ENCODE peak calls at places on chromosomes 2 and 18, in seven cellular contexts. One of them, this sample, is unnamed.

GRCh38 chr2:2520396-2520795 is 189.3 kb upstream of the MYT1L start:
- DNase-seq in bronchial epithelial cell: no peak
- DNase-seq in endothelial cell: no peak
- DNase-seq in cardiac muscle cell: peak
- DNase-seq in HL-60: no peak
- DNase-seq in heart left ventricle: no peak
- DNase-seq in neural progenitor cell: peak
- DNase-seq in this sample: no peak

GRCh38 chr18:51107082-51107481 is 77.1 kb downstream of the SMAD4 start:
- DNase-seq in bronchial epithelial cell: no peak
- DNase-seq in endothelial cell: no peak
- DNase-seq in cardiac muscle cell: no peak
- DNase-seq in HL-60: peak
- DNase-seq in heart left ventricle: no peak
- DNase-seq in neural progenitor cell: no peak
- DNase-seq in this sample: no peak

GRCh38 chr2:216388046-216388884 is 16.0 kb upstream of the MARCHF4 start:
- DNase-seq in bronchial epithelial cell: peak
- DNase-seq in endothelial cell: no peak
- DNase-seq in cardiac muscle cell: no peak
- DNase-seq in HL-60: no peak
- DNase-seq in heart left ventricle: no peak
- DNase-seq in neural progenitor cell: no peak
- DNase-seq in this sample: no peak

GRCh38 chr2:189076131-189076530 is 102.0 kb downstream of the COL3A1 start:
- DNase-seq in bronchial epithelial cell: no peak
- DNase-seq in endothelial cell: no peak
- DNase-seq in cardiac muscle cell: no peak
- DNase-seq in HL-60: no peak
- DNase-seq in heart left ventricle: no peak
- DNase-seq in neural progenitor cell: no peak
- DNase-seq in this sample: no peak

GRCh38 chr2:180910831-180911665 is 69.4 kb upstream of the UBE2E3 start:
- DNase-seq in bronchial epithelial cell: peak
- DNase-seq in endothelial cell: no peak
- DNase-seq in cardiac muscle cell: no peak
- DNase-seq in HL-60: no peak
- DNase-seq in heart left ventricle: no peak
- DNase-seq in neural progenitor cell: peak
- DNase-seq in this sample: peak

GRCh38 chr18:58466636-58467205 is 162.2 kb downstream of the ALPK2 start:
- DNase-seq in bronchial epithelial cell: peak
- DNase-seq in endothelial cell: no peak
- DNase-seq in cardiac muscle cell: no peak
- DNase-seq in HL-60: no peak
- DNase-seq in heart left ventricle: no peak
- DNase-seq in neural progenitor cell: no peak
- DNase-seq in this sample: no peak

GRCh38 chr2:152920846-152921245 is 202.4 kb downstream of the ARL6IP6 start:
- DNase-seq in bronchial epithelial cell: peak
- DNase-seq in endothelial cell: no peak
- DNase-seq in cardiac muscle cell: peak
- DNase-seq in HL-60: no peak
- DNase-seq in heart left ventricle: no peak
- DNase-seq in neural progenitor cell: no peak
- DNase-seq in this sample: no peak

GRCh38 chr2:31205613-31206012 is 11.7 kb downstream of the CAPN14 start:
- DNase-seq in bronchial epithelial cell: no peak
- DNase-seq in endothelial cell: no peak
- DNase-seq in cardiac muscle cell: no peak
- DNase-seq in HL-60: no peak
- DNase-seq in heart left ventricle: no peak
- DNase-seq in neural progenitor cell: no peak
- DNase-seq in this sample: no peak

GRCh38 chr18:65439184-65439583 is 311.6 kb upstream of the CDH7 start:
- DNase-seq in bronchial epithelial cell: no peak
- DNase-seq in endothelial cell: no peak
- DNase-seq in cardiac muscle cell: no peak
- DNase-seq in HL-60: no peak
- DNase-seq in heart left ventricle: no peak
- DNase-seq in neural progenitor cell: peak
- DNase-seq in this sample: no peak

GRCh38 chr2:103959174-103960125 is 894.5 kb upstream of the POU3F3 start:
- DNase-seq in bronchial epithelial cell: peak
- DNase-seq in endothelial cell: peak
- DNase-seq in cardiac muscle cell: peak
- DNase-seq in HL-60: peak
- DNase-seq in heart left ventricle: no peak
- DNase-seq in neural progenitor cell: peak
- DNase-seq in this sample: peak

GRCh38 chr2:127968610-127969339 is 59.1 kb downstream of the SAP130 start:
- DNase-seq in bronchial epithelial cell: peak
- DNase-seq in endothelial cell: no peak
- DNase-seq in cardiac muscle cell: no peak
- DNase-seq in HL-60: no peak
- DNase-seq in heart left ventricle: no peak
- DNase-seq in neural progenitor cell: no peak
- DNase-seq in this sample: no peak

GRCh38 chr18:79630266-79631095 is 49.1 kb upstream of the CTDP1 start:
- DNase-seq in bronchial epithelial cell: no peak
- DNase-seq in endothelial cell: no peak
- DNase-seq in cardiac muscle cell: no peak
- DNase-seq in HL-60: no peak
- DNase-seq in heart left ventricle: no peak
- DNase-seq in neural progenitor cell: no peak
- DNase-seq in this sample: no peak

GRCh38 chr18:37667836-37668235 is 102.2 kb upstream of the CELF4 start:
- DNase-seq in bronchial epithelial cell: no peak
- DNase-seq in endothelial cell: no peak
- DNase-seq in cardiac muscle cell: no peak
- DNase-seq in HL-60: no peak
- DNase-seq in heart left ventricle: no peak
- DNase-seq in neural progenitor cell: no peak
- DNase-seq in this sample: no peak

GRCh38 chr18:13381907-13382682 is 163.5 kb downstream of the LDLRAD4 start:
- DNase-seq in bronchial epithelial cell: peak
- DNase-seq in endothelial cell: peak
- DNase-seq in cardiac muscle cell: peak
- DNase-seq in HL-60: no peak
- DNase-seq in heart left ventricle: peak
- DNase-seq in neural progenitor cell: no peak
- DNase-seq in this sample: peak

GRCh38 chr18:76396792-76397191 is 98.2 kb downstream of the ZNF516 start:
- DNase-seq in bronchial epithelial cell: no peak
- DNase-seq in endothelial cell: no peak
- DNase-seq in cardiac muscle cell: no peak
- DNase-seq in HL-60: no peak
- DNase-seq in heart left ventricle: no peak
- DNase-seq in neural progenitor cell: no peak
- DNase-seq in this sample: no peak
- TF ChIP-seq CTCF in bronchial epithelial cell: no peak
- TF ChIP-seq CTCF in endothelial cell: no peak
- TF ChIP-seq CTCF in cardiac muscle cell: no peak
- TF ChIP-seq CTCF in HL-60: no peak
- TF ChIP-seq CTCF in heart left ventricle: no peak
- TF ChIP-seq CTCF in neural progenitor cell: no peak
- TF ChIP-seq CTCF in this sample: no peak

GRCh38 chr2:42296226-42296625 is 64.8 kb downstream of the COX7A2L start:
- DNase-seq in bronchial epithelial cell: no peak
- DNase-seq in endothelial cell: no peak
- DNase-seq in cardiac muscle cell: no peak
- DNase-seq in HL-60: no peak
- DNase-seq in heart left ventricle: no peak
- DNase-seq in neural progenitor cell: no peak
- DNase-seq in this sample: no peak

GRCh38 chr2:42298996-42299754 is 61.8 kb downstream of the COX7A2L start:
- DNase-seq in bronchial epithelial cell: no peak
- DNase-seq in endothelial cell: no peak
- DNase-seq in cardiac muscle cell: no peak
- DNase-seq in HL-60: no peak
- DNase-seq in heart left ventricle: no peak
- DNase-seq in neural progenitor cell: no peak
- DNase-seq in this sample: no peak

GRCh38 chr2:42297322-42297936 is 63.6 kb downstream of the COX7A2L start:
- DNase-seq in bronchial epithelial cell: no peak
- DNase-seq in endothelial cell: no peak
- DNase-seq in cardiac muscle cell: no peak
- DNase-seq in HL-60: no peak
- DNase-seq in heart left ventricle: no peak
- DNase-seq in neural progenitor cell: no peak
- DNase-seq in this sample: no peak

GRCh38 chr2:42300527-42300926 is 60.5 kb downstream of the COX7A2L start:
- DNase-seq in bronchial epithelial cell: no peak
- DNase-seq in endothelial cell: no peak
- DNase-seq in cardiac muscle cell: no peak
- DNase-seq in HL-60: no peak
- DNase-seq in heart left ventricle: no peak
- DNase-seq in neural progenitor cell: no peak
- DNase-seq in this sample: no peak

GRCh38 chr2:42298132-42298531 is 62.9 kb downstream of the COX7A2L start:
- DNase-seq in bronchial epithelial cell: no peak
- DNase-seq in endothelial cell: no peak
- DNase-seq in cardiac muscle cell: no peak
- DNase-seq in HL-60: no peak
- DNase-seq in heart left ventricle: no peak
- DNase-seq in neural progenitor cell: no peak
- DNase-seq in this sample: no peak
- TF ChIP-seq CTCF in bronchial epithelial cell: no peak
- TF ChIP-seq CTCF in endothelial cell: no peak
- TF ChIP-seq CTCF in cardiac muscle cell: no peak
- TF ChIP-seq CTCF in HL-60: no peak
- TF ChIP-seq CTCF in heart left ventricle: no peak
- TF ChIP-seq CTCF in neural progenitor cell: no peak
- TF ChIP-seq CTCF in this sample: no peak

GRCh38 chr2:7368211-7368610 is 451.0 kb downstream of the RNF144A start:
- DNase-seq in bronchial epithelial cell: no peak
- DNase-seq in endothelial cell: no peak
- DNase-seq in cardiac muscle cell: no peak
- DNase-seq in HL-60: no peak
- DNase-seq in heart left ventricle: no peak
- DNase-seq in neural progenitor cell: no peak
- DNase-seq in this sample: no peak

GRCh38 chr2:7357993-7358392 is 440.8 kb downstream of the RNF144A start:
- DNase-seq in bronchial epithelial cell: no peak
- DNase-seq in endothelial cell: no peak
- DNase-seq in cardiac muscle cell: no peak
- DNase-seq in HL-60: no peak
- DNase-seq in heart left ventricle: no peak
- DNase-seq in neural progenitor cell: no peak
- DNase-seq in this sample: no peak

GRCh38 chr2:7358865-7359264 is 441.7 kb downstream of the RNF144A start:
- DNase-seq in bronchial epithelial cell: no peak
- DNase-seq in endothelial cell: no peak
- DNase-seq in cardiac muscle cell: peak
- DNase-seq in HL-60: no peak
- DNase-seq in heart left ventricle: no peak
- DNase-seq in neural progenitor cell: no peak
- DNase-seq in this sample: peak

DNA sequence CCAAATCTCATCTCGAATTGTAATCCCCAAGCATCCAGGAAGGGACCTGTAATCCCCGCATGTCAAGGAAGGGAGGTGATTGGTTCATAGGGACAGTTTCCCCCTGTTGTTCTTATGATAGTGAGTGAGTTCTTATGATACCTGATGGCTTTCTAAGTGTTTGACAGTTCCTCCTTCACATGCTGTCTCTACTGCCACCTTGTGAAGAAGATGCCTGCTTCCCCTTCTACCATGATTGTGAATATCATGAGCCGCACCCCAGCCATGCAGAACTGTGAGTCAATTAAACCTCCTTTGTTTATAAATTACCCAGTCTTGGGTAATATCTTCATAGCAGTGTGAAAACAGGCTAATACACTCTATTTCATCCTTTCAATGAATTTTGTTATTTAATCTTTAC is 446.7 kb downstream of the RNF144A start:
- DNase-seq in bronchial epithelial cell: peak
- DNase-seq in endothelial cell: no peak
- DNase-seq in cardiac muscle cell: no peak
- DNase-seq in HL-60: no peak
- DNase-seq in heart left ventricle: no peak
- DNase-seq in neural progenitor cell: peak
- DNase-seq in this sample: no peak
- TF ChIP-seq CTCF in bronchial epithelial cell: peak
- TF ChIP-seq CTCF in endothelial cell: no peak
- TF ChIP-seq CTCF in cardiac muscle cell: no peak
- TF ChIP-seq CTCF in HL-60: no peak
- TF ChIP-seq CTCF in heart left ventricle: no peak
- TF ChIP-seq CTCF in neural progenitor cell: peak
- TF ChIP-seq CTCF in this sample: no peak

DNA sequence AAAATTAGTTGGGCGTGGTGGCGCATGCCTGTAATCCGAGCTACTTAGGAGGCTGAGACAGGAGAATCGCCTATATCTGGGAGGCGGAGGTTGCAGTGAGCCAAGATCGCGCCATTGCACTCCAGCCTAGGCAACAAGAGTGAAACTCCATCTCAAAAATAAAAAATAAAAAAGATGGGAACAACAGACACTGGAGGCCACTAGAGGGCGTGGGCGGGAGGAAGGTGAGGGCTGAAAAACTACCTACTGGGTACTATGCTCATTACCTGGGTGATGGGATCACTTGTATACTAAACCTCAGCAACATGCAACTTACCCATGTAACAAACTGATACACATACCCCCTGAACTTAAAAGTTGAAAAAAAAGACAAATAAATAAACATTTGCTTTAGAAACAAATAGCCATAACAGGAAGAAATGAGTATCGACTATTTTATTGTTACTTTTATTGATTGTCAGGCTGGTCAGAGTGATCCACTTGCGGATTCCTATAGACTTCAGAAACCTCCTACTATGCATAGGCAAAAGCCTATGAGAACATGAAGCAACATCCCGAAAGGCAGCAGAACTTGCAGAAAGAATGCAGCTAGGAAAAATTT is 61.0 kb downstream of the TMEM163 start:
- DNase-seq in bronchial epithelial cell: peak
- DNase-seq in endothelial cell: peak
- DNase-seq in cardiac muscle cell: peak
- DNase-seq in HL-60: peak
- DNase-seq in heart left ventricle: no peak
- DNase-seq in neural progenitor cell: peak
- DNase-seq in this sample: no peak
- TF ChIP-seq CTCF in bronchial epithelial cell: peak
- TF ChIP-seq CTCF in endothelial cell: peak
- TF ChIP-seq CTCF in cardiac muscle cell: peak
- TF ChIP-seq CTCF in HL-60: peak
- TF ChIP-seq CTCF in heart left ventricle: peak
- TF ChIP-seq CTCF in neural progenitor cell: peak
- TF ChIP-seq CTCF in this sample: no peak

GRCh38 chr2:151267537-151267936 is 5.9 kb upstream of the RBM43 start:
- DNase-seq in bronchial epithelial cell: no peak
- DNase-seq in endothelial cell: no peak
- DNase-seq in cardiac muscle cell: no peak
- DNase-seq in HL-60: no peak
- DNase-seq in heart left ventricle: no peak
- DNase-seq in neural progenitor cell: no peak
- DNase-seq in this sample: no peak
- TF ChIP-seq CTCF in bronchial epithelial cell: no peak
- TF ChIP-seq CTCF in endothelial cell: no peak
- TF ChIP-seq CTCF in cardiac muscle cell: no peak
- TF ChIP-seq CTCF in HL-60: no peak
- TF ChIP-seq CTCF in heart left ventricle: no peak
- TF ChIP-seq CTCF in neural progenitor cell: no peak
- TF ChIP-seq CTCF in this sample: no peak

GRCh38 chr2:174336403-174337336 is 1.9 kb downstream of the SP9 start:
- DNase-seq in bronchial epithelial cell: no peak
- DNase-seq in endothelial cell: peak
- DNase-seq in cardiac muscle cell: peak
- DNase-seq in HL-60: peak
- DNase-seq in heart left ventricle: no peak
- DNase-seq in neural progenitor cell: peak
- DNase-seq in this sample: peak
- TF ChIP-seq CTCF in bronchial epithelial cell: no peak
- TF ChIP-seq CTCF in endothelial cell: no peak
- TF ChIP-seq CTCF in cardiac muscle cell: peak
- TF ChIP-seq CTCF in HL-60: no peak
- TF ChIP-seq CTCF in heart left ventricle: no peak
- TF ChIP-seq CTCF in neural progenitor cell: peak
- TF ChIP-seq CTCF in this sample: no peak